ENCODE peak calls at places on chromosomes 16 and 17, in seven cellular contexts. Q is OCI-LY7; J is Calu3; O is effector memory CD4-positive, alpha-beta T cell; U is left kidney; Z is nephron progenitor cell; I is posterior vena cava. G is an unnamed sample.
A peak's percentile ranks its signal among the peaks of the same experiment; 100 is the strongest.

GRCh38 chr16:27985981-27986380 is 77.5 kb downstream of the GSG1L start:
- DNase-seq in O (no peak), U (no peak), Z (no peak), J (no peak), Q (no peak), I (peak; percentile 25), G (no peak)

GRCh38 chr16:70661534-70661917 is 15.2 kb downstream of the IL34 start:
- DNase-seq in J (no peak), I (peak; percentile 75), O (no peak), Q (no peak), U (no peak), Z (no peak), G (no peak)

GRCh38 chr16:13441675-13442074 is 478.3 kb upstream of the ERCC4 start:
- DNase-seq in U (no peak), I (no peak), Q (no peak), O (no peak), J (no peak), Z (no peak), G (no peak)

GRCh38 chr17:78174870-78175642 is 6.7 kb downstream of the SYNGR2 start:
- DNase-seq in O (no peak), U (peak; percentile 43), J (no peak), Q (peak; percentile 53), I (no peak), Z (no peak), G (no peak)

GRCh38 chr16:88442811-88443576 is 10.1 kb upstream of the ZFPM1 start:
- DNase-seq in O (peak; percentile 56), Z (peak; percentile 89), Q (peak; percentile 76), I (peak; percentile 91), J (peak; percentile 96), U (peak; percentile 91), G (peak; percentile 52)

GRCh38 chr17:12089809-12090384 is 69.2 kb downstream of the MAP2K4 start:
- DNase-seq in O (no peak), J (no peak), Q (no peak), I (no peak), Z (no peak), U (no peak), G (no peak)

GRCh38 chr17:39979865-39980401 is 674 bp upstream of the PSMD3 start:
- DNase-seq in O (no peak), Q (peak; percentile 59), I (peak; percentile 60), Z (peak; percentile 28), U (peak; percentile 77), J (peak; percentile 99), G (no peak)

GRCh38 chr16:88805887-88806393 is 2.4 kb downstream of the CDT1 start:
- DNase-seq in I (no peak), Z (no peak), O (no peak), U (no peak), J (no peak), Q (no peak), G (no peak)

GRCh38 chr17:73139296-73139695 is 25.5 kb upstream of the SSTR2 start:
- DNase-seq in U (no peak), J (no peak), Q (no peak), Z (no peak), I (no peak), O (no peak), G (no peak)

GRCh38 chr16:85010931-85011845 is at the start of gene ZDHHC7:
- DNase-seq in Z (peak; percentile 89), Q (peak; percentile 91), U (peak; percentile 95), J (peak; percentile 92), I (peak; percentile 97), O (peak; percentile 72), G (peak; percentile 75)

GRCh38 chr16:47504599-47504998 is 43.5 kb downstream of the PHKB start:
- DNase-seq in I (no peak), Z (no peak), Q (no peak), J (no peak), U (no peak), O (no peak), G (no peak)

GRCh38 chr17:45256114-45256966 is 5.6 kb downstream of the SPATA32 start:
- DNase-seq in U (peak; percentile 19), O (no peak), Z (no peak), I (no peak), J (peak; percentile 43), Q (no peak), G (no peak)

GRCh38 chr17:47266782-47267181 is 13.2 kb downstream of the ITGB3 start:
- DNase-seq in Z (no peak), O (no peak), U (no peak), Q (no peak), I (no peak), J (no peak), G (no peak)

GRCh38 chr17:36937001-36937960 is at the start of gene LHX1:
- DNase-seq in O (no peak), U (peak; percentile 55), Q (no peak), J (no peak), Z (no peak), I (no peak), G (no peak)

GRCh38 chr16:4085405-4085970 is 30.8 kb downstream of the ADCY9 start:
- DNase-seq in J (peak; percentile 61), U (no peak), I (peak; percentile 41), Q (no peak), O (no peak), Z (no peak), G (no peak)

GRCh38 chr16:88940196-88941050 is 36.6 kb downstream of the CBFA2T3 start:
- DNase-seq in I (no peak), O (no peak), Q (no peak), J (no peak), U (peak; percentile 60), Z (no peak), G (no peak)

GRCh38 chr17:14921936-14922335 is 343.2 kb downstream of the PMP22 start:
- DNase-seq in Q (no peak), J (no peak), I (no peak), U (no peak), Z (no peak), O (no peak), G (no peak)

GRCh38 chr17:35257080-35257701 is 14.3 kb downstream of the SLFN5 start:
- DNase-seq in U (peak; percentile 86), O (no peak), I (no peak), Q (no peak), J (peak; percentile 81), Z (no peak), G (no peak)

GRCh38 chr16:69089091-69089912 is 16.2 kb upstream of the HAS3 start:
- DNase-seq in U (peak; percentile 69), Q (no peak), I (no peak), O (no peak), Z (no peak), J (peak; percentile 70), G (no peak)

GRCh38 chr17:56912105-56912999 is 1.5 kb downstream of the TRIM25 start:
- DNase-seq in Q (no peak), O (no peak), J (no peak), I (no peak), Z (no peak), U (no peak), G (no peak)

GRCh38 chr16:83513006-83513755 is 294.6 kb upstream of the HSBP1 start:
- DNase-seq in Q (no peak), U (no peak), I (no peak), Z (no peak), J (no peak), O (no peak), G (no peak)

GRCh38 chr17:69492410-69493071 is 78.0 kb downstream of the MAP2K6 start:
- DNase-seq in O (no peak), Z (peak; percentile 14), I (no peak), U (no peak), Q (no peak), J (no peak), G (no peak)

G was measured in T-helper 22 cell.